ENCODE peak calls at places on chromosome 15, in seven cellular contexts. D is H1, T is mesendoderm, M is IMR-90, L is H9, K is trophoblast cell, Q is mesenchymal stem cell. P is an unnamed sample.

GRCh38 chr15:55186331-55186730 is 10.4 kb downstream of the RSL24D1 start:
- DNase-seq in L (no peak), M (no peak), K (no peak), T (no peak), D (no peak), Q (no peak), P (no peak)

GRCh38 chr15:57327985-57328471 is 48.3 kb upstream of the CGNL1 start:
- DNase-seq in D (no peak), L (no peak), T (peak), Q (peak), M (peak), K (peak), P (no peak)

GRCh38 chr15:48855501-48856440 is 22.2 kb upstream of the EID1 start:
- DNase-seq in Q (peak), D (no peak), K (peak), L (no peak), T (peak), M (peak), P (no peak)

GRCh38 chr15:25732191-25732590 is 130.9 kb downstream of the ATP10A start:
- DNase-seq in Q (no peak), K (no peak), L (no peak), T (no peak), M (no peak), D (no peak), P (no peak)

GRCh38 chr15:25177955-25178801 is 223.4 kb downstream of the SNRPN start:
- DNase-seq in L (peak), K (no peak), M (no peak), D (no peak), Q (no peak), T (no peak), P (no peak)

GRCh38 chr15:73683624-73684536 is at the start of gene CD276:
- DNase-seq in Q (peak), K (peak), L (peak), D (no peak), M (peak), T (peak), P (peak)

GRCh38 chr15:92151741-92152140 is 241.9 kb upstream of the ST8SIA2 start:
- DNase-seq in Q (no peak), K (no peak), L (no peak), M (no peak), T (no peak), D (no peak), P (no peak)

GRCh38 chr15:31328425-31328998 is 1.9 kb downstream of the KLF13 start:
- DNase-seq in L (no peak), Q (peak), T (no peak), D (no peak), K (peak), M (peak), P (no peak)

GRCh38 chr15:85993116-85993515 is 86.6 kb upstream of the AGBL1 start:
- DNase-seq in L (no peak), M (no peak), K (no peak), Q (no peak), D (no peak), T (no peak), P (no peak)

GRCh38 chr15:101277943-101278564 is 769 bp upstream of the SELENOS start:
- DNase-seq in L (no peak), K (peak), M (no peak), T (peak), D (no peak), Q (no peak), P (no peak)

GRCh38 chr15:89654311-89654761 is 931 bp downstream of the KIF7 start:
- DNase-seq in D (no peak), K (no peak), L (no peak), Q (peak), M (peak), T (no peak), P (no peak)

GRCh38 chr15:70559223-70559823 is 204.0 kb downstream of the UACA start:
- DNase-seq in M (peak), L (peak), Q (peak), T (no peak), K (peak), D (no peak), P (no peak)

GRCh38 chr15:58146734-58147133 is 8.6 kb downstream of the AQP9 start:
- DNase-seq in Q (no peak), M (no peak), T (peak), K (peak), D (no peak), L (no peak), P (no peak)

GRCh38 chr15:73368301-73369072 is at the start of gene HCN4:
- DNase-seq in L (peak), K (no peak), Q (no peak), M (no peak), T (peak), D (no peak), P (peak)

DNA sequence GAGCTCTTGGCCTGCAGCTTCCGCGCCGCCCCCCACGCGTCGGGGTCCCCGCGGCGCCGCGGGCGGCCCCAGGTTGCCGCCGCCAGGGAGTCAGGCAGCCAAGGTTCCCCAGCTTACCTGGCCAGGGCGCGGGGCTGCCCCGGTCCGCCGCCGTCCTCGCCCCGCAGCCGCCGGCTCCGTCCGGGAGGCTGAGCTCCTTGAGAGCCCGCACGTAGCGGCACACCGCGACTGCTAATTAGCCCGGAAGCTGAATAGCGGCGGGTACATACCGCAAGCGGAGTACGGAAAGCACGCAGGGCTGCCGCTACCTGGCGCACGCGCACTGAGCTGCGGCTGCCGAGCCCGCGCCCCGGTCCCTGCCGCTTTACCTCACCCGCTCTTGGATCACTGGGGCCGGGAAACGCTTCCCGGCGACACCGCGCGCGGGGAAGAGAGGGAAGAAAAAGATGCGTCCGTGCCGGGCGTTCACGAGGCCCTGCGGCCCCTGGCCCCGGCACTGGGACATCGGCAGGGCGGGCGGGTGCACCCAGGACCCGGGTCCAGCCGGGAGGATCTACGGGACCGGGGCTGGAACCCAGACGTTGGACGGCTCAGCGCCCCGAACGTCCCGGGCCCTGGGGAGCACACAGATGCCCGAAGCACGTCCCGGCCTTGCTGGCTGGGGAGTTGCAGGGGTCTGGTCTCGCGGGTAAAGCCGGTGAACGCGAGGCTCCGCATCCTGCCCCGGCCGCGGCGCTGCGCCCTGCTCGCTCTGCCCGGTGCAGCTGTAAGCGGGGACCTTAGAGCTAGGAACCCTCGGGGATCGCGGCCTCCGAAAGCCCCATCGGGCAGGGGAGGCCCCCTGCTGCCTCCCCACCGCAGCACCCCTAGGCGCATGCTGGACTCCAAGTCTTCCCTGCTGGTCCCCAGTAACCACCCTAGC is at the start of gene GOLGA8B:
- DNase-seq in T (peak), K (peak), L (peak), D (no peak), M (peak), Q (peak), P (peak)
- H3K27ac ChIP-seq in T (no peak), K (no peak), L (no peak), D (no peak), M (peak), Q (no peak), P (no peak)

GRCh38 chr15:29361560-29361959 is 91.9 kb upstream of the NSMCE3 start:
- DNase-seq in L (no peak), Q (no peak), T (no peak), K (no peak), D (no peak), M (no peak), P (no peak)
- H2AK5ac ChIP-seq in L (no peak), Q (no peak), T (no peak), K (no peak), D (no peak), M (no peak), P (no peak)

GRCh38 chr15:63494406-63494805 is 10.0 kb upstream of the USP3 start:
- DNase-seq in Q (no peak), D (no peak), M (no peak), K (no peak), L (no peak), T (no peak), P (no peak)
- H4K8ac ChIP-seq in Q (no peak), D (no peak), M (no peak), K (no peak), L (no peak), T (no peak), P (no peak)

GRCh38 chr15:95760508-95760907 is 570.0 kb upstream of the NR2F2 start:
- DNase-seq in L (peak), T (peak), K (peak), D (no peak), Q (peak), M (no peak), P (peak)
- H3K27ac ChIP-seq in L (no peak), T (no peak), K (no peak), D (no peak), Q (no peak), M (no peak), P (no peak)

DNA sequence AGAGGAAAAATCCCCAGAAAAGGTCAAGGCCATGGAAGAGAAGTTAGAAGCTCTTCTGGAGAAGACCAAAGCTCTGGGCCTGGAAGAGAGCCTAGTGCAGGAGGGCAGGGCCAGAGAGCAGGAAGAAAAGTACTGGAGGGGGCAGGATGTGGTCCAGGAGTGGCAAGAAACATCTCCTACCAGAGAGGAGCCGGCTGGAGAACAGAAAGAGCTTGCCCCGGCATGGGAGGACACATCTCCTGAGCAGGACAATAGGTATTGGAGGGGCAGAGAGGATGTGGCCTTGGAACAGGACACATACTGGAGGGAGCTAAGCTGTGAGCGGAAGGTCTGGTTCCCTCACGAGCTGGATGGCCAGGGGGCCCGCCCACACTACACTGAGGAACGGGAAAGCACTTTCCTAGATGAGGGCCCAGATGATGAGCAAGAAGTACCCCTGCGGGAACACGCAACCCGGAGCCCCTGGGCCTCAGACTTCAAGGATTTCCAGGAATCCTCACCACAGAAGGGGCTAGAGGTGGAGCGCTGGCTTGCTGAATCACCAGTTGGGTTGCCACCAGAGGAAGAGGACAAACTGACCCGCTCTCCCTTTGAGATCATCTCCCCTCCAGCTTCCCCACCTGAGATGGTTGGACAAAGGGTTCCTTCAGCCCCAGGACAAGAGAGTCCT is 9.0 kb downstream of the MAP1A start:
- DNase-seq in D (no peak), Q (no peak), L (no peak), M (no peak), K (peak), T (no peak), P (no peak)
- H2AK5ac ChIP-seq in D (no peak), Q (no peak), L (no peak), M (no peak), K (no peak), T (no peak), P (no peak)

DNA sequence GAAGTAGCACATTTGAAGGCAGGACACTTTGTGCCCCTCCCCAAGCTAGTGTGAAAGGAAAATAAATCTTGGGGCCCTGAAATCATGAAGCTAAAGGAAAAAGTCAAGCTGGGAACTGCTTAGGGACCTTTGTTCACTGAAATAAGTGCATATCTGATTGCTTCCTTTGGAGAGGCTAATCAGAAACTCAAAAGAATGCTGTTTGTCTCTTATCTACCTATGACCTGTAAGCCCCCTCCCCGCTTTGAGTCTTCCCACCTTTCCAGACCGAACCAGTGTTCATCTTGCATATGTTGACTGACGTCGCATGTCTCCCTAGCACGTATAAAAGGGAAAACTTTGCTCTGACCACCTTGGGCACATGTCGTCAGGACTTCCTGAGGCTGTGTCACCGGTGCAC is 53.1 kb downstream of the SLC30A4 start:
- DNase-seq in M (no peak), Q (no peak), L (no peak), K (no peak), D (no peak), T (peak), P (no peak)
- H4K8ac ChIP-seq in M (no peak), Q (no peak), L (no peak), K (no peak), D (no peak), T (no peak), P (no peak)

DNA sequence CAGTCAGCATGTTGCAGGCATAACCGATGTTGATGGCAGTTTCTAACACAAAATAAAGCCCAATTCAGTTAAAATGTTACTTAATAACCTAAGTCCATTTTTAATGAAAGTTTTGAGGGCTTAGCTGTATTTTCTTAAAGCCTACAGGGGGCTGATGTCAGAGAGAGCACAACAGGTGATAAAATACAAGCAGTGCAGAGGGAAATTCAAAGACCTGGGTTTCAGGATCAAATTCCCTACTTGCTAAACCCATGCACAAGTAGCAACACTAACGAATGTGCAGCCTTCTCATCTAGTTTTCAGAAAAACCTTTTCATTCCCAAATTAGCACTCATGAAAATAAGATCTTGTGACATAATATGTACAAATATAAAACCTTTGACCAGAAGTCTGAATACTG is 202.0 kb downstream of the ATP8B4 start:
- DNase-seq in T (no peak), Q (no peak), M (no peak), D (no peak), K (no peak), L (no peak), P (no peak)
- H3K27ac ChIP-seq in T (no peak), Q (no peak), M (no peak), D (no peak), K (no peak), L (no peak), P (no peak)

GRCh38 chr15:41648097-41648496 is 12.1 kb upstream of the MGA start:
- DNase-seq in T (no peak), D (no peak), Q (no peak), L (no peak), M (no peak), K (no peak), P (no peak)
- H2AK5ac ChIP-seq in T (no peak), D (no peak), Q (no peak), L (no peak), M (no peak), K (no peak), P (no peak)

DNA sequence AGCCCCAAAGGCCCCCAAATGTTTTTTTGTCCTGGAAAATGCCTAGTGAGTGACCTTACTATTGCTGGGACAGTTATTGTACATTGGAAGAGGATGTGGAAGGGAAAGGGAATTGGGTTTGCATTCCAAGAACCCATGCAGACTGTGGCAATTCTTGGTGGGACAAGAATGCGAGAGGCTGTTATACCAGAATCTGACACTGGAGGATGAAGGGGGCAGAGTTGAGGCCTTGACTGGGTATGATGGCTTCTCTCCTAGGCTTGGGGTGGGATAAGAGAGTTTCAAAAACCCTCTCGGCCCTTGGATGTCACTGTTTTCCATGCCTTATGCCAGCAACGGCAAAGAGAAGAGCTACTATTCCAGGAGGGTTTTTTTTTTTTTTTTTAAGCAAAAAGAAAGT is 25.3 kb downstream of the IL16 start:
- DNase-seq in M (no peak), T (no peak), K (no peak), Q (no peak), D (no peak), L (no peak), P (no peak)
- H4K8ac ChIP-seq in M (no peak), T (no peak), K (no peak), Q (no peak), D (no peak), L (no peak), P (no peak)

GRCh38 chr15:65400760-65401606 is 21.8 kb downstream of the IGDCC4 start:
- DNase-seq in L (peak), T (peak), Q (peak), K (peak), M (peak), D (peak), P (peak)
- H3K27ac ChIP-seq in L (no peak), T (no peak), Q (peak), K (no peak), M (no peak), D (no peak), P (no peak)

P was measured in neuronal stem cell.